ENCODE peak calls at places on chromosome 6, in six cellular contexts. One of them, this sample, is unnamed.

GRCh38 chr6:21922086-21922485 is 328.5 kb downstream of the SOX4 start:
- DNase-seq in H54: no peak
- DNase-seq in lower leg skin: no peak
- DNase-seq in HepG2: no peak
- DNase-seq in adrenal gland: no peak
- DNase-seq in body of pancreas: no peak
- DNase-seq in this sample: no peak

GRCh38 chr6:168571268-168571667 is 130.3 kb downstream of the SMOC2 start:
- DNase-seq in H54: no peak
- DNase-seq in body of pancreas: no peak
- DNase-seq in lower leg skin: no peak
- DNase-seq in HepG2: no peak
- DNase-seq in adrenal gland: no peak
- DNase-seq in this sample: no peak

GRCh38 chr6:30060634-30060981 is 457 bp upstream of the POLR1H start:
- DNase-seq in HepG2: no peak
- DNase-seq in adrenal gland: peak
- DNase-seq in H54: no peak
- DNase-seq in body of pancreas: peak
- DNase-seq in lower leg skin: peak
- DNase-seq in this sample: peak

GRCh38 chr6:135170849-135171248 is 10.3 kb upstream of the MYB start:
- DNase-seq in adrenal gland: no peak
- DNase-seq in lower leg skin: no peak
- DNase-seq in HepG2: no peak
- DNase-seq in body of pancreas: no peak
- DNase-seq in H54: no peak
- DNase-seq in this sample: no peak

GRCh38 chr6:27889275-27889627 is 22.9 kb downstream of the OR2B2 start:
- DNase-seq in body of pancreas: no peak
- DNase-seq in H54: no peak
- DNase-seq in adrenal gland: no peak
- DNase-seq in lower leg skin: no peak
- DNase-seq in HepG2: no peak
- DNase-seq in this sample: no peak

GRCh38 chr6:138654715-138655634 is 118.6 kb upstream of the CCDC28A start:
- DNase-seq in HepG2: no peak
- DNase-seq in adrenal gland: no peak
- DNase-seq in body of pancreas: no peak
- DNase-seq in lower leg skin: no peak
- DNase-seq in H54: no peak
- DNase-seq in this sample: no peak

GRCh38 chr6:7196019-7196402 is 88.2 kb downstream of the RREB1 start:
- DNase-seq in lower leg skin: peak
- DNase-seq in H54: no peak
- DNase-seq in body of pancreas: no peak
- DNase-seq in HepG2: no peak
- DNase-seq in adrenal gland: no peak
- DNase-seq in this sample: no peak

GRCh38 chr6:72826744-72827438 is 205.0 kb downstream of the KCNQ5 start:
- DNase-seq in lower leg skin: no peak
- DNase-seq in body of pancreas: no peak
- DNase-seq in HepG2: no peak
- DNase-seq in adrenal gland: no peak
- DNase-seq in H54: no peak
- DNase-seq in this sample: no peak

GRCh38 chr6:101018157-101018556 is 137.0 kb upstream of the ASCC3 start:
- DNase-seq in body of pancreas: no peak
- DNase-seq in H54: no peak
- DNase-seq in lower leg skin: no peak
- DNase-seq in adrenal gland: no peak
- DNase-seq in HepG2: no peak
- DNase-seq in this sample: no peak

GRCh38 chr6:112222111-112222726 is 32.1 kb downstream of the LAMA4 start:
- DNase-seq in HepG2: no peak
- DNase-seq in adrenal gland: no peak
- DNase-seq in H54: no peak
- DNase-seq in body of pancreas: no peak
- DNase-seq in lower leg skin: no peak
- DNase-seq in this sample: no peak

GRCh38 chr6:46347669-46348068 is 143.6 kb downstream of the RCAN2 start:
- DNase-seq in HepG2: no peak
- DNase-seq in H54: no peak
- DNase-seq in adrenal gland: no peak
- DNase-seq in lower leg skin: no peak
- DNase-seq in body of pancreas: no peak
- DNase-seq in this sample: no peak

GRCh38 chr6:152897807-152898399 is 84.9 kb downstream of the FBXO5 start:
- DNase-seq in HepG2: peak
- DNase-seq in body of pancreas: peak
- DNase-seq in adrenal gland: peak
- DNase-seq in lower leg skin: peak
- DNase-seq in H54: peak
- DNase-seq in this sample: peak

GRCh38 chr6:154960299-154960796 is 34.8 kb upstream of the TIAM2 start:
- DNase-seq in body of pancreas: peak
- DNase-seq in H54: no peak
- DNase-seq in HepG2: peak
- DNase-seq in lower leg skin: no peak
- DNase-seq in adrenal gland: no peak
- DNase-seq in this sample: no peak

GRCh38 chr6:38846361-38846760 is 131.2 kb downstream of the DNAH8 start:
- DNase-seq in adrenal gland: no peak
- DNase-seq in lower leg skin: no peak
- DNase-seq in body of pancreas: no peak
- DNase-seq in H54: no peak
- DNase-seq in HepG2: peak
- DNase-seq in this sample: no peak

GRCh38 chr6:170063431-170063830 is 227.4 kb downstream of the DLL1 start:
- DNase-seq in HepG2: no peak
- DNase-seq in H54: no peak
- DNase-seq in body of pancreas: peak
- DNase-seq in adrenal gland: no peak
- DNase-seq in lower leg skin: no peak
- DNase-seq in this sample: no peak

DNA sequence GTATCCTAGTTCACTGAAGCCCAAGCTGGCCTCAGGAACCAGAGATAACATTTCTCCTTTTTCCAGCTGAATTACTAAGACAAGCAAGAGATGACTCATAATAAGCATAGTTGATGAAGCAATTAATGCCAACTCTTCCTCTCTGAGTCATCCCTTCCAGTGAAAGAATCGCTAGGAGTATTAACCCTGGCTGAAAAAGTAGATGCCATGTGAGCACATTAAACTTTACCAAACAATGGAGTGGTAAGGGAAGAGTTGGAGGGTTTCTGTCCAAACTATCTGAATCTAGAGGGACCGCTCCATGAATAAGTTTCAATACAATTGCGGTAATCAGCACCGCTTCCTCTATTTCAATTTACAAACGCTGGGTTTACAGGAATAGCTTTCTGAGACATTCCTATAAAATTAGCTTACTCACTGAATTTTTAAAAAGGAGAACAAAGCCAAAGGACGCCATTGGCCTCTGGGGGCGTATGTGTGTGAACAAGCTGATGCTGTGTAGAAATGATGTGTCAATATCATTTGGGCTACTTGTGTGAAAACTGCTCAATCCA is 48.3 kb downstream of the ATXN1 start:
- DNase-seq in H54: no peak
- DNase-seq in lower leg skin: peak
- DNase-seq in body of pancreas: no peak
- DNase-seq in adrenal gland: no peak
- DNase-seq in HepG2: no peak
- DNase-seq in this sample: peak
- TF ChIP-seq POLR2A in H54: no peak
- TF ChIP-seq POLR2A in lower leg skin: no peak
- TF ChIP-seq POLR2A in body of pancreas: no peak
- TF ChIP-seq POLR2A in adrenal gland: no peak
- TF ChIP-seq POLR2A in HepG2: no peak
- TF ChIP-seq POLR2A in this sample: no peak

DNA sequence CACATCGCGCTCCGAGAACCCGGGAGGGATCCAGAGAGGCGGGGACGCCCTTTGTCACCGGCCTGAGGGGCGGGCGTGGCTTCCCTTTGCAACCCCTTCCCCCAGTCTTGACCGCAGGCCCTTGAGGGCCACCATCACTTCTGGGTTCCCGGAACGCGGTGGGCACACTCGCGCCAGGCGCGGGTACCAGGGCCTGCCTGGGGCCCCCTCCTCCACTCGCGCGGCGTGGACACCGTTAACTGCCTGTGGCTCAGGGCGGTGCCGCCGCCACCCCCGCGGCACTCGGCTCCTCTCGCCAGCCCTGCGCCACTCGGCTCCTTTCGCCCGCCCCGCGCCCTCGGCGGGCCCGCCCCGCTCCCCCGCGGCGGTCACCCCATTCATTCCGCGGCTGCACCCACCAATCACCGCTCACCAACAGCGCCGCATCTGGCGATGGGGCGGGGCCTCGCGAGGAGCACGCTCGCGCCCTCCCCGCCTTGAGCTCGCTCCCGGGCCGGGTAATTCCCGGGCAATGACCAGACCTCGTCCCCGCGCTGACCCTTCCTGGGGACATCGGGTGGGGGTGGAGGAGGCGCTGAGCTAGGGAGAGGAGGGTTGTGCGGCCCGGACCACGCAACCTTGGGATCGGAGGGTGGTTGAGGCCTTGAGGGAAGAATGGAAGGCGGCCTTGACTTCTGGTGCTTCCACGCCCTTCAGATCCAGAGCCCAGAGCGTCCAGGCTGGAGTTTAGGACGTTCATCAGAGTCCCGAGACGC is 10.5 kb upstream of the ELOVL5 start:
- DNase-seq in H54: peak
- DNase-seq in lower leg skin: peak
- DNase-seq in adrenal gland: peak
- DNase-seq in body of pancreas: peak
- DNase-seq in HepG2: peak
- DNase-seq in this sample: peak
- TF ChIP-seq POLR2A in H54: peak
- TF ChIP-seq POLR2A in lower leg skin: no peak
- TF ChIP-seq POLR2A in adrenal gland: peak
- TF ChIP-seq POLR2A in body of pancreas: peak
- TF ChIP-seq POLR2A in HepG2: peak
- TF ChIP-seq POLR2A in this sample: peak

GRCh38 chr6:16758163-16758975 is 2.9 kb downstream of the ATXN1 start:
- DNase-seq in HepG2: peak
- DNase-seq in adrenal gland: no peak
- DNase-seq in body of pancreas: no peak
- DNase-seq in lower leg skin: no peak
- DNase-seq in H54: no peak
- DNase-seq in this sample: no peak
- TF ChIP-seq POLR2A in HepG2: no peak
- TF ChIP-seq POLR2A in adrenal gland: no peak
- TF ChIP-seq POLR2A in body of pancreas: no peak
- TF ChIP-seq POLR2A in lower leg skin: no peak
- TF ChIP-seq POLR2A in H54: no peak
- TF ChIP-seq POLR2A in this sample: no peak

DNA sequence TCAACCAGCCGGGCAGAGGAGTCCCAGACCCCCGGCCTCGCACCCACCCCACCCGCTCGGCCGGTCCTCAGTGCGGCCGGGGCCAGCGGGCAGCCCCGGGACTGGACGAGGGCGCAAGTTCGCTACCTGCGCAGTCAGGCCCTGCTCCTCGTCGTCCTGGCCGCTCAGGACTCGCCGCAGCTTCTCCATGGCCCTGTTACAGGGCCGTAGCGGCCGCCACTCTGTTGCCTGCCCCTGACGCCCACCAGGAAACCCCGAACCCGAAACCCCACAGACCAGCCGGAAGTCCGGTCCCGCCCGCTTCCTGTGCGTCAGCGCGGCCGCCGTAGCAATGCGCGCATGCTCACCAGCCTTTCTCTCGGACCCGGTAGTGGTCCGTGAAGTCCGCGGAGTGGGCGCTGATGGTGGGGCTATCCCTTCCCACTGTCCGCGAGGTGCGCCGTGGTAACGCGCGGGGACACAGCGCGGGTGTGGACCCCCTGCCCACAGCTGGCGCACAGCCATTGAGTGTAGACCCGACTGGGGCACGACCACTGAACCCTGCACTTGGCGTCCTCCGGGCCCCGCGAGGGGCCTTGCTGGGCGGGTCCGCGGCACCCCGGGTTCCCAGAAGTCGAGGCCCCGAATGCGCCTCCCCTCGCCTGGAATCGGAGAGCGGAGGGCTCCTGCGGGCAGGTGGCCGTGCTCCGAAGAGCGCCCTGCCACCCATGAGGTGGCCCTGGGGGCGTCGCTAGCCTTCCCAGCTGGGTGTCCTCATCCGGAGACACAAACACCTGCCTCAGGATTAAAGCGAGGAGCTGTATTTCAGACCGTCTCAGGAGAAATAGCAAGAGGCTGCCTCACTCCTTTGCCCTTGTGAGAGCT is at the start of gene SFT2D1:
- DNase-seq in HepG2: peak
- DNase-seq in body of pancreas: peak
- DNase-seq in adrenal gland: peak
- DNase-seq in H54: peak
- DNase-seq in lower leg skin: peak
- DNase-seq in this sample: peak
- TF ChIP-seq POLR2A in HepG2: peak
- TF ChIP-seq POLR2A in body of pancreas: peak
- TF ChIP-seq POLR2A in adrenal gland: peak
- TF ChIP-seq POLR2A in H54: peak
- TF ChIP-seq POLR2A in lower leg skin: peak
- TF ChIP-seq POLR2A in this sample: peak

DNA sequence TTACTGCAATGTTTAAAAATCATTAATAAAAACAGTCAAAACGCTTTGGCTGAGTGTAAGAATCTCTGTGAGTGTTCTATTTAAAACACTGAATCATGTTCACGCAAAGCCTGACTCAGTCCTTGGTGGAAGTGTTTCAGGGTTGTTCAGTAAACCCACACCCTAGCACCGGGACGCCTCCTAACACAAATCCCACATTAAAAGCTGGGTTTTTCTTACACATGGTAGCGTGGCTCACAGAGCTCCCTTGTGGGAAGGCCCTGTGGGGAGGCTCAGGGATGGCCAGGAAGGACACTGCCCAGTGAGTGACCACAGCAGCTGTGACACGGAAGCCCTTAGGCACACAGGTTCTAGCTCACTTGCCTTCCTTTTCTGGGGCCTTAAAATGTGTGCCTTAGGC is 80.2 kb downstream of the GMPR start:
- DNase-seq in body of pancreas: no peak
- DNase-seq in H54: no peak
- DNase-seq in HepG2: no peak
- DNase-seq in adrenal gland: no peak
- DNase-seq in lower leg skin: no peak
- DNase-seq in this sample: no peak
- TF ChIP-seq POLR2A in body of pancreas: no peak
- TF ChIP-seq POLR2A in H54: no peak
- TF ChIP-seq POLR2A in HepG2: no peak
- TF ChIP-seq POLR2A in adrenal gland: no peak
- TF ChIP-seq POLR2A in lower leg skin: no peak
- TF ChIP-seq POLR2A in this sample: no peak

This sample was measured in heart left ventricle.